ENCODE peak calls at places on chromosome 16, in five cellular contexts. One of them, this sample, is unnamed.
A peak's percentile ranks its signal among the peaks of the same experiment; 100 is the strongest.

GRCh38 chr16:17591655-17592405 is 121.1 kb upstream of the XYLT1 start:
- DNase-seq in stimulated activated CD8-positive, alpha-beta memory T cell treated with anti-CD3 and anti-CD28 coated beads, Interleukin-4, amount 100 ng/mL, for 24 hours: no peak
- DNase-seq in thyroid gland: peak; percentile 3
- DNase-seq in left ventricle myocardium inferior: no peak
- DNase-seq in NCI-H1092: no peak
- DNase-seq in this sample: no peak

GRCh38 chr16:55495616-55496289 is 13.1 kb upstream of the LPCAT2 start:
- DNase-seq in stimulated activated CD8-positive, alpha-beta memory T cell treated with anti-CD3 and anti-CD28 coated beads, Interleukin-4, amount 100 ng/mL, for 24 hours: no peak
- DNase-seq in thyroid gland: peak; percentile 85
- DNase-seq in left ventricle myocardium inferior: no peak
- DNase-seq in NCI-H1092: peak; percentile 43
- DNase-seq in this sample: no peak

GRCh38 chr16:65833171-65833871 is 533.2 kb upstream of the CDH5 start:
- DNase-seq in stimulated activated CD8-positive, alpha-beta memory T cell treated with anti-CD3 and anti-CD28 coated beads, Interleukin-4, amount 100 ng/mL, for 24 hours: no peak
- DNase-seq in thyroid gland: no peak
- DNase-seq in left ventricle myocardium inferior: no peak
- DNase-seq in NCI-H1092: no peak
- DNase-seq in this sample: no peak

GRCh38 chr16:89383095-89384003 is 107.0 kb downstream of the ANKRD11 start:
- DNase-seq in stimulated activated CD8-positive, alpha-beta memory T cell treated with anti-CD3 and anti-CD28 coated beads, Interleukin-4, amount 100 ng/mL, for 24 hours: no peak
- DNase-seq in thyroid gland: peak; percentile 51
- DNase-seq in left ventricle myocardium inferior: peak; percentile 49
- DNase-seq in NCI-H1092: no peak
- DNase-seq in this sample: peak; percentile 81

GRCh38 chr16:11253995-11254912 is 1.8 kb downstream of the SOCS1 start:
- DNase-seq in stimulated activated CD8-positive, alpha-beta memory T cell treated with anti-CD3 and anti-CD28 coated beads, Interleukin-4, amount 100 ng/mL, for 24 hours: no peak
- DNase-seq in thyroid gland: no peak
- DNase-seq in left ventricle myocardium inferior: no peak
- DNase-seq in NCI-H1092: no peak
- DNase-seq in this sample: no peak

GRCh38 chr16:74092336-74092735 is 204.3 kb upstream of the PSMD7 start:
- DNase-seq in stimulated activated CD8-positive, alpha-beta memory T cell treated with anti-CD3 and anti-CD28 coated beads, Interleukin-4, amount 100 ng/mL, for 24 hours: no peak
- DNase-seq in thyroid gland: no peak
- DNase-seq in left ventricle myocardium inferior: no peak
- DNase-seq in NCI-H1092: no peak
- DNase-seq in this sample: no peak

GRCh38 chr16:27313422-27314160 is at the start of gene IL4R:
- DNase-seq in stimulated activated CD8-positive, alpha-beta memory T cell treated with anti-CD3 and anti-CD28 coated beads, Interleukin-4, amount 100 ng/mL, for 24 hours: peak; percentile 59
- DNase-seq in thyroid gland: peak; percentile 73
- DNase-seq in left ventricle myocardium inferior: peak; percentile 74
- DNase-seq in NCI-H1092: no peak
- DNase-seq in this sample: peak; percentile 85

GRCh38 chr16:19073344-19073743 is 5.9 kb downstream of the COQ7 start:
- DNase-seq in stimulated activated CD8-positive, alpha-beta memory T cell treated with anti-CD3 and anti-CD28 coated beads, Interleukin-4, amount 100 ng/mL, for 24 hours: no peak
- DNase-seq in thyroid gland: no peak
- DNase-seq in left ventricle myocardium inferior: no peak
- DNase-seq in NCI-H1092: no peak
- DNase-seq in this sample: no peak

GRCh38 chr16:81792828-81793227 is 13.7 kb downstream of the PLCG2 start:
- DNase-seq in stimulated activated CD8-positive, alpha-beta memory T cell treated with anti-CD3 and anti-CD28 coated beads, Interleukin-4, amount 100 ng/mL, for 24 hours: no peak
- DNase-seq in thyroid gland: no peak
- DNase-seq in left ventricle myocardium inferior: no peak
- DNase-seq in NCI-H1092: no peak
- DNase-seq in this sample: no peak

GRCh38 chr16:4110065-4110464 is 6.2 kb downstream of the ADCY9 start:
- DNase-seq in stimulated activated CD8-positive, alpha-beta memory T cell treated with anti-CD3 and anti-CD28 coated beads, Interleukin-4, amount 100 ng/mL, for 24 hours: no peak
- DNase-seq in thyroid gland: peak; percentile 80
- DNase-seq in left ventricle myocardium inferior: no peak
- DNase-seq in NCI-H1092: no peak
- DNase-seq in this sample: no peak

GRCh38 chr16:17134586-17134985 is 336.2 kb downstream of the XYLT1 start:
- DNase-seq in stimulated activated CD8-positive, alpha-beta memory T cell treated with anti-CD3 and anti-CD28 coated beads, Interleukin-4, amount 100 ng/mL, for 24 hours: no peak
- DNase-seq in thyroid gland: no peak
- DNase-seq in left ventricle myocardium inferior: no peak
- DNase-seq in NCI-H1092: no peak
- DNase-seq in this sample: no peak

GRCh38 chr16:4801962-4802658 is at the start of gene ROGDI:
- DNase-seq in stimulated activated CD8-positive, alpha-beta memory T cell treated with anti-CD3 and anti-CD28 coated beads, Interleukin-4, amount 100 ng/mL, for 24 hours: peak; percentile 64
- DNase-seq in thyroid gland: peak; percentile 93
- DNase-seq in left ventricle myocardium inferior: peak; percentile 83
- DNase-seq in NCI-H1092: peak; percentile 25
- DNase-seq in this sample: peak; percentile 95

GRCh38 chr16:19912445-19913305 is 28.0 kb upstream of the GPRC5B start:
- DNase-seq in stimulated activated CD8-positive, alpha-beta memory T cell treated with anti-CD3 and anti-CD28 coated beads, Interleukin-4, amount 100 ng/mL, for 24 hours: no peak
- DNase-seq in thyroid gland: no peak
- DNase-seq in left ventricle myocardium inferior: no peak
- DNase-seq in NCI-H1092: no peak
- DNase-seq in this sample: no peak

GRCh38 chr16:17205279-17206139 is 265.3 kb downstream of the XYLT1 start:
- DNase-seq in stimulated activated CD8-positive, alpha-beta memory T cell treated with anti-CD3 and anti-CD28 coated beads, Interleukin-4, amount 100 ng/mL, for 24 hours: no peak
- DNase-seq in thyroid gland: peak; percentile 40
- DNase-seq in left ventricle myocardium inferior: no peak
- DNase-seq in NCI-H1092: no peak
- DNase-seq in this sample: peak; percentile 25

GRCh38 chr16:84983308-84983707 is 28.0 kb downstream of the ZDHHC7 start:
- DNase-seq in stimulated activated CD8-positive, alpha-beta memory T cell treated with anti-CD3 and anti-CD28 coated beads, Interleukin-4, amount 100 ng/mL, for 24 hours: no peak
- DNase-seq in thyroid gland: no peak
- DNase-seq in left ventricle myocardium inferior: no peak
- DNase-seq in NCI-H1092: no peak
- DNase-seq in this sample: no peak

GRCh38 chr16:29028457-29029167 is 43.8 kb downstream of the LAT start:
- DNase-seq in stimulated activated CD8-positive, alpha-beta memory T cell treated with anti-CD3 and anti-CD28 coated beads, Interleukin-4, amount 100 ng/mL, for 24 hours: no peak
- DNase-seq in thyroid gland: no peak
- DNase-seq in left ventricle myocardium inferior: no peak
- DNase-seq in NCI-H1092: no peak
- DNase-seq in this sample: no peak

GRCh38 chr16:9225527-9226316 is 134.3 kb downstream of the HAPSTR1 start:
- DNase-seq in stimulated activated CD8-positive, alpha-beta memory T cell treated with anti-CD3 and anti-CD28 coated beads, Interleukin-4, amount 100 ng/mL, for 24 hours: no peak
- DNase-seq in thyroid gland: no peak
- DNase-seq in left ventricle myocardium inferior: no peak
- DNase-seq in NCI-H1092: no peak
- DNase-seq in this sample: no peak

GRCh38 chr16:12120982-12121652 is 144.6 kb downstream of the SNX29 start:
- DNase-seq in stimulated activated CD8-positive, alpha-beta memory T cell treated with anti-CD3 and anti-CD28 coated beads, Interleukin-4, amount 100 ng/mL, for 24 hours: no peak
- DNase-seq in thyroid gland: no peak
- DNase-seq in left ventricle myocardium inferior: no peak
- DNase-seq in NCI-H1092: no peak
- DNase-seq in this sample: no peak

GRCh38 chr16:53968896-53969295 is 264.9 kb downstream of the FTO start:
- DNase-seq in stimulated activated CD8-positive, alpha-beta memory T cell treated with anti-CD3 and anti-CD28 coated beads, Interleukin-4, amount 100 ng/mL, for 24 hours: no peak
- DNase-seq in thyroid gland: no peak
- DNase-seq in left ventricle myocardium inferior: no peak
- DNase-seq in NCI-H1092: no peak
- DNase-seq in this sample: no peak

GRCh38 chr16:86823895-86824671 is 245.7 kb downstream of the FOXL1 start:
- DNase-seq in stimulated activated CD8-positive, alpha-beta memory T cell treated with anti-CD3 and anti-CD28 coated beads, Interleukin-4, amount 100 ng/mL, for 24 hours: no peak
- DNase-seq in thyroid gland: no peak
- DNase-seq in left ventricle myocardium inferior: no peak
- DNase-seq in NCI-H1092: no peak
- DNase-seq in this sample: no peak

GRCh38 chr16:27408012-27408601 is 6.1 kb downstream of the IL21R start:
- DNase-seq in stimulated activated CD8-positive, alpha-beta memory T cell treated with anti-CD3 and anti-CD28 coated beads, Interleukin-4, amount 100 ng/mL, for 24 hours: no peak
- DNase-seq in thyroid gland: no peak
- DNase-seq in left ventricle myocardium inferior: no peak
- DNase-seq in NCI-H1092: no peak
- DNase-seq in this sample: no peak

GRCh38 chr16:2950773-2951172 is 13.3 kb upstream of the KREMEN2 start:
- DNase-seq in stimulated activated CD8-positive, alpha-beta memory T cell treated with anti-CD3 and anti-CD28 coated beads, Interleukin-4, amount 100 ng/mL, for 24 hours: no peak
- DNase-seq in thyroid gland: no peak
- DNase-seq in left ventricle myocardium inferior: no peak
- DNase-seq in NCI-H1092: no peak
- DNase-seq in this sample: no peak

GRCh38 chr16:88549671-88550643 is 20.2 kb upstream of the ZC3H18 start:
- DNase-seq in stimulated activated CD8-positive, alpha-beta memory T cell treated with anti-CD3 and anti-CD28 coated beads, Interleukin-4, amount 100 ng/mL, for 24 hours: no peak
- DNase-seq in thyroid gland: peak; percentile 53
- DNase-seq in left ventricle myocardium inferior: no peak
- DNase-seq in NCI-H1092: no peak
- DNase-seq in this sample: no peak

GRCh38 chr16:52912565-52913173 is 140.0 kb downstream of the CHD9NB start:
- DNase-seq in stimulated activated CD8-positive, alpha-beta memory T cell treated with anti-CD3 and anti-CD28 coated beads, Interleukin-4, amount 100 ng/mL, for 24 hours: peak; percentile 6
- DNase-seq in thyroid gland: peak; percentile 55
- DNase-seq in left ventricle myocardium inferior: peak; percentile 34
- DNase-seq in NCI-H1092: peak; percentile 61
- DNase-seq in this sample: peak; percentile 76

GRCh38 chr16:83995756-83996155 is 27.7 kb downstream of the NECAB2 start:
- DNase-seq in stimulated activated CD8-positive, alpha-beta memory T cell treated with anti-CD3 and anti-CD28 coated beads, Interleukin-4, amount 100 ng/mL, for 24 hours: no peak
- DNase-seq in thyroid gland: peak; percentile 48
- DNase-seq in left ventricle myocardium inferior: peak; percentile 29
- DNase-seq in NCI-H1092: peak; percentile 78
- DNase-seq in this sample: peak; percentile 59

GRCh38 chr16:50635505-50636392 is 45.4 kb downstream of the SNX20 start:
- DNase-seq in stimulated activated CD8-positive, alpha-beta memory T cell treated with anti-CD3 and anti-CD28 coated beads, Interleukin-4, amount 100 ng/mL, for 24 hours: peak; percentile 11
- DNase-seq in thyroid gland: no peak
- DNase-seq in left ventricle myocardium inferior: no peak
- DNase-seq in NCI-H1092: no peak
- DNase-seq in this sample: no peak

GRCh38 chr16:54720259-54720658 is 210.4 kb upstream of the IRX5 start:
- DNase-seq in stimulated activated CD8-positive, alpha-beta memory T cell treated with anti-CD3 and anti-CD28 coated beads, Interleukin-4, amount 100 ng/mL, for 24 hours: no peak
- DNase-seq in thyroid gland: no peak
- DNase-seq in left ventricle myocardium inferior: no peak
- DNase-seq in NCI-H1092: no peak
- DNase-seq in this sample: no peak

GRCh38 chr16:69938981-69939820 is 11.9 kb upstream of the CLEC18A start:
- DNase-seq in stimulated activated CD8-positive, alpha-beta memory T cell treated with anti-CD3 and anti-CD28 coated beads, Interleukin-4, amount 100 ng/mL, for 24 hours: no peak
- DNase-seq in thyroid gland: no peak
- DNase-seq in left ventricle myocardium inferior: no peak
- DNase-seq in NCI-H1092: no peak
- DNase-seq in this sample: no peak

GRCh38 chr16:610513-611381 is 20.0 kb upstream of the WFIKKN1 start:
- DNase-seq in stimulated activated CD8-positive, alpha-beta memory T cell treated with anti-CD3 and anti-CD28 coated beads, Interleukin-4, amount 100 ng/mL, for 24 hours: peak; percentile 55
- DNase-seq in thyroid gland: peak; percentile 64
- DNase-seq in left ventricle myocardium inferior: no peak
- DNase-seq in NCI-H1092: no peak
- DNase-seq in this sample: peak; percentile 73

GRCh38 chr16:11639925-11640899 is 28.0 kb upstream of the SNN start:
- DNase-seq in stimulated activated CD8-positive, alpha-beta memory T cell treated with anti-CD3 and anti-CD28 coated beads, Interleukin-4, amount 100 ng/mL, for 24 hours: no peak
- DNase-seq in thyroid gland: peak; percentile 90
- DNase-seq in left ventricle myocardium inferior: peak; percentile 83
- DNase-seq in NCI-H1092: no peak
- DNase-seq in this sample: peak; percentile 79

GRCh38 chr16:53131363-53132071 is 76.7 kb downstream of the CHD9 start:
- DNase-seq in stimulated activated CD8-positive, alpha-beta memory T cell treated with anti-CD3 and anti-CD28 coated beads, Interleukin-4, amount 100 ng/mL, for 24 hours: peak; percentile 49
- DNase-seq in thyroid gland: peak; percentile 59
- DNase-seq in left ventricle myocardium inferior: peak; percentile 59
- DNase-seq in NCI-H1092: no peak
- DNase-seq in this sample: peak; percentile 71

GRCh38 chr16:1054660-1055556 is 17.6 kb upstream of the SSTR5 start:
- DNase-seq in stimulated activated CD8-positive, alpha-beta memory T cell treated with anti-CD3 and anti-CD28 coated beads, Interleukin-4, amount 100 ng/mL, for 24 hours: peak; percentile 33
- DNase-seq in thyroid gland: peak; percentile 61
- DNase-seq in left ventricle myocardium inferior: peak; percentile 70
- DNase-seq in NCI-H1092: peak; percentile 24
- DNase-seq in this sample: peak; percentile 81

GRCh38 chr16:57300387-57301125 is 16.1 kb upstream of the PLLP start:
- DNase-seq in stimulated activated CD8-positive, alpha-beta memory T cell treated with anti-CD3 and anti-CD28 coated beads, Interleukin-4, amount 100 ng/mL, for 24 hours: peak; percentile 93
- DNase-seq in thyroid gland: peak; percentile 100
- DNase-seq in left ventricle myocardium inferior: peak; percentile 98
- DNase-seq in NCI-H1092: peak; percentile 99
- DNase-seq in this sample: peak; percentile 99